ENCODE peak calls at places on chromosomes 7 and 10, in five cellular contexts. One of them, this sample, is unnamed.

GRCh38 chr10:117374506-117375359 is 507 bp downstream of the PDZD8 start:
- DNase-seq in GM13976: peak; percentile 52
- DNase-seq in NCI-H774: no peak
- DNase-seq in omental fat pad: no peak
- DNase-seq in BE2C: peak; percentile 27
- DNase-seq in this sample: no peak

GRCh38 chr10:1507436-1507835 is 229.9 kb downstream of the ADARB2 start:
- DNase-seq in GM13976: no peak
- DNase-seq in NCI-H774: no peak
- DNase-seq in omental fat pad: no peak
- DNase-seq in BE2C: no peak
- DNase-seq in this sample: no peak

GRCh38 chr7:128352138-128352537 is 8.4 kb upstream of the RBM28 start:
- DNase-seq in GM13976: no peak
- DNase-seq in NCI-H774: no peak
- DNase-seq in omental fat pad: no peak
- DNase-seq in BE2C: peak; percentile 17
- DNase-seq in this sample: no peak

GRCh38 chr10:48289652-48290238 is 15.2 kb upstream of the FRMPD2 start:
- DNase-seq in GM13976: peak; percentile 57
- DNase-seq in NCI-H774: peak; percentile 53
- DNase-seq in omental fat pad: no peak
- DNase-seq in BE2C: peak; percentile 57
- DNase-seq in this sample: no peak

GRCh38 chr10:36759111-36759805 is 366.1 kb upstream of the ANKRD30A start:
- DNase-seq in GM13976: no peak
- DNase-seq in NCI-H774: no peak
- DNase-seq in omental fat pad: no peak
- DNase-seq in BE2C: no peak
- DNase-seq in this sample: no peak

GRCh38 chr7:132508724-132509348 is 67.4 kb downstream of the PLXNA4 start:
- DNase-seq in GM13976: no peak
- DNase-seq in NCI-H774: no peak
- DNase-seq in omental fat pad: no peak
- DNase-seq in BE2C: peak; percentile 52
- DNase-seq in this sample: no peak

GRCh38 chr10:49403363-49403762 is 7.5 kb upstream of the DRGX start:
- DNase-seq in GM13976: no peak
- DNase-seq in NCI-H774: no peak
- DNase-seq in omental fat pad: no peak
- DNase-seq in BE2C: no peak
- DNase-seq in this sample: no peak

GRCh38 chr7:77537136-77537594 is at the start of gene PTPN12:
- DNase-seq in GM13976: no peak
- DNase-seq in NCI-H774: peak; percentile 69
- DNase-seq in omental fat pad: no peak
- DNase-seq in BE2C: peak; percentile 83
- DNase-seq in this sample: peak; percentile 76

GRCh38 chr7:1698221-1698620 is 28.1 kb downstream of the ELFN1 start:
- DNase-seq in GM13976: no peak
- DNase-seq in NCI-H774: no peak
- DNase-seq in omental fat pad: peak; percentile 5
- DNase-seq in BE2C: no peak
- DNase-seq in this sample: no peak

GRCh38 chr10:130430852-130431704 is 294.9 kb downstream of the GLRX3 start:
- DNase-seq in GM13976: no peak
- DNase-seq in NCI-H774: no peak
- DNase-seq in omental fat pad: no peak
- DNase-seq in BE2C: no peak
- DNase-seq in this sample: no peak

GRCh38 chr7:51295435-51296269 is 21.0 kb downstream of the COBL start:
- DNase-seq in GM13976: no peak
- DNase-seq in NCI-H774: no peak
- DNase-seq in omental fat pad: no peak
- DNase-seq in BE2C: no peak
- DNase-seq in this sample: peak; percentile 25

GRCh38 chr7:155763721-155764431 is 48.4 kb downstream of the SHH start:
- DNase-seq in GM13976: peak; percentile 76
- DNase-seq in NCI-H774: no peak
- DNase-seq in omental fat pad: no peak
- DNase-seq in BE2C: no peak
- DNase-seq in this sample: no peak

This sample was measured in NCI-H2029 treated with DMSO at 0.1 percent for 48 hours.